ENCODE peak calls at places on chromosomes 5 and 9, in ten cellular contexts. I, Y, Q, S, Z, B, C, W, D and T are unnamed samples. For H3K36me3, the result is how much of the 10 kb centered on the place peaks cover.

GRCh38 chr5:55338810-55339243 is 31.0 kb downstream of the MTREX start:
- DNase-seq in I (no peak), Y (no peak), Q (no peak), S (no peak), Z (no peak), B (no peak), C (no peak), W (no peak), D (no peak), T (no peak)

GRCh38 chr9:88748566-88749238 is 213.7 kb downstream of the NXNL2 start:
- DNase-seq in I (peak), Y (no peak), Q (peak), S (no peak), Z (no peak), B (peak), C (peak), W (no peak), D (peak), T (no peak)

GRCh38 chr9:107119735-107120134 is 163.3 kb upstream of the RAD23B start:
- DNase-seq in I (no peak), Y (no peak), Q (no peak), S (no peak), Z (no peak), B (no peak), C (no peak), W (no peak), D (no peak), T (no peak)

GRCh38 chr9:105313238-105313637 is 68.8 kb downstream of the SLC44A1 start:
- DNase-seq in I (no peak), Y (no peak), Q (no peak), S (no peak), Z (no peak), B (no peak), C (no peak), W (peak), D (no peak), T (no peak)

GRCh38 chr5:42423285-42424152 is at the start of gene GHR:
- DNase-seq in I (peak), Y (no peak), Q (peak), S (peak), Z (peak), B (peak), C (peak), W (peak), D (peak), T (peak)

GRCh38 chr5:43413966-43414365 is 1.8 kb upstream of the CCL28 start:
- DNase-seq in I (no peak), Y (no peak), Q (no peak), S (no peak), Z (no peak), B (no peak), C (no peak), W (no peak), D (no peak), T (peak)

GRCh38 chr5:11045411-11045810 is 284.4 kb upstream of the DAP start:
- DNase-seq in I (no peak), Y (no peak), Q (no peak), S (no peak), Z (no peak), B (no peak), C (no peak), W (peak), D (no peak), T (no peak)

GRCh38 chr9:128626181-128626580 is 30.5 kb downstream of the DYNC2I2 start:
- DNase-seq in I (no peak), Y (no peak), Q (no peak), S (peak), Z (no peak), B (no peak), C (peak), W (no peak), D (no peak), T (no peak)

GRCh38 chr9:122056484-122056883 is 36.6 kb downstream of the TTLL11 start:
- DNase-seq in I (no peak), Y (no peak), Q (no peak), S (no peak), Z (peak), B (no peak), C (no peak), W (no peak), D (no peak), T (no peak)

GRCh38 chr9:126673689-126674364 is 60.1 kb downstream of the LMX1B start:
- DNase-seq in I (peak), Y (no peak), Q (peak), S (no peak), Z (peak), B (no peak), C (no peak), W (peak), D (peak), T (no peak)

GRCh38 chr9:131490514-131490913 is 12.2 kb upstream of the POMT1 start:
- DNase-seq in I (no peak), Y (no peak), Q (no peak), S (no peak), Z (no peak), B (no peak), C (no peak), W (no peak), D (no peak), T (no peak)

GRCh38 chr5:118220491-118220890 is 767.9 kb downstream of the DTWD2 start:
- DNase-seq in I (no peak), Y (no peak), Q (no peak), S (no peak), Z (no peak), B (no peak), C (no peak), W (no peak), D (no peak), T (no peak)

GRCh38 chr9:132160802-132161742 is 786 bp upstream of the NTNG2 start:
- DNase-seq in I (peak), Y (peak), Q (no peak), S (no peak), Z (no peak), B (no peak), C (peak), W (peak), D (no peak), T (no peak)

GRCh38 chr9:25716220-25716872 is 38.1 kb upstream of the TUSC1 start:
- DNase-seq in I (peak), Y (no peak), Q (no peak), S (peak), Z (peak), B (no peak), C (peak), W (no peak), D (no peak), T (no peak)

GRCh38 chr5:45277860-45278259 is 418.3 kb downstream of the HCN1 start:
- DNase-seq in I (peak), Y (no peak), Q (no peak), S (no peak), Z (no peak), B (no peak), C (no peak), W (no peak), D (no peak), T (no peak)

GRCh38 chr9:70159630-70160029 is 99.1 kb upstream of the SMC5 start:
- DNase-seq in I (peak), Y (no peak), Q (no peak), S (no peak), Z (no peak), B (no peak), C (no peak), W (no peak), D (no peak), T (no peak)

GRCh38 chr9:126538550-126538949 is 75.2 kb upstream of the LMX1B start:
- DNase-seq in I (no peak), Y (no peak), Q (no peak), S (no peak), Z (no peak), B (no peak), C (no peak), W (no peak), D (no peak), T (no peak)

GRCh38 chr5:170421822-170422221 is 32.7 kb upstream of the KCNMB1 start:
- DNase-seq in I (no peak), Y (no peak), Q (no peak), S (no peak), Z (no peak), B (no peak), C (no peak), W (no peak), D (no peak), T (no peak)

GRCh38 chr5:71899865-71900342 is 180.8 kb downstream of the CARTPT start:
- DNase-seq in I (no peak), Y (no peak), Q (no peak), S (no peak), Z (no peak), B (no peak), C (no peak), W (no peak), D (no peak), T (no peak)

GRCh38 chr5:164335837-164336236 is 830.4 kb downstream of the MAT2B start:
- DNase-seq in I (peak), Y (no peak), Q (no peak), S (no peak), Z (no peak), B (no peak), C (no peak), W (no peak), D (no peak), T (no peak)

GRCh38 chr9:138053321-138053868 is 175.8 kb downstream of the CACNA1B start:
- DNase-seq in I (no peak), Y (no peak), Q (peak), S (peak), Z (no peak), B (no peak), C (peak), W (no peak), D (peak), T (peak)

GRCh38 chr5:165137701-165138100 is 1632.3 kb downstream of the MAT2B start:
- DNase-seq in I (no peak), Y (no peak), Q (no peak), S (no peak), Z (no peak), B (no peak), C (no peak), W (no peak), D (no peak), T (no peak)

GRCh38 chr9:114900937-114901802 is 29.2 kb downstream of the TNFSF8 start:
- DNase-seq in I (peak), Y (no peak), Q (no peak), S (no peak), Z (no peak), B (no peak), C (no peak), W (no peak), D (no peak), T (no peak)

GRCh38 chr9:83425240-83425639 is 113.0 kb downstream of the FRMD3 start:
- DNase-seq in I (no peak), Y (no peak), Q (no peak), S (no peak), Z (no peak), B (no peak), C (no peak), W (peak), D (no peak), T (no peak)

DNA sequence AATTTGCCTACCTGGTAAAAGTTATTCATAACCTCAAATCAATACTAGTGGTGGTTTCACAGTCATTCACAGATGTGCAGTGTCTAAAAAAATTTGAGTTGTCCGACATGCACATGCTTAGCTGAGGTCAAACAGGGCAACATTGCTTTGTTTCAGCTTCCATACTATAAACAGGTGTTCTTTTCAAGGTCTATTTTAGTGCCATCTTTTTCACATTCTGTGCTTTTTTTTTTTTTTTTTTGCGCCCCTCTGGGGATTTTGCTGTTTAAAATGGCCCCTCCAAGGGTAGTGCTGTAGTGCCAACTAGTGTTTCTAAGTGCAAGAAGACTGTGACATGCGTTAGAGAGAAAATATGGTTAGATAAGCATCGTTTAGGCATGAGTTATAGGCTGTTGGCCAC is 14.5 kb downstream of the PHAX start:
- DNase-seq in I (no peak), Y (no peak), Q (no peak), S (no peak), Z (no peak), B (no peak), C (no peak), W (no peak), D (no peak), T (no peak)
- H3K36me3 ChIP-seq in I (under half), Y (under half), Q (under half), S (under half), Z (under half), B (under half), C (under half), W (half or more), D (under half), T (under half)

GRCh38 chr5:179964015-179964414 is 56.3 kb upstream of the TBC1D9B start:
- DNase-seq in I (no peak), Y (no peak), Q (no peak), S (no peak), Z (no peak), B (no peak), C (no peak), W (no peak), D (no peak), T (no peak)

GRCh38 chr5:179960204-179960831 is 52.6 kb upstream of the TBC1D9B start:
- DNase-seq in I (no peak), Y (no peak), Q (no peak), S (no peak), Z (no peak), B (no peak), C (no peak), W (no peak), D (no peak), T (no peak)

GRCh38 chr5:179967489-179967888 is 59.8 kb upstream of the TBC1D9B start:
- DNase-seq in I (peak), Y (no peak), Q (no peak), S (no peak), Z (no peak), B (no peak), C (no peak), W (no peak), D (no peak), T (no peak)

GRCh38 chr5:179959627-179960026 is 51.9 kb upstream of the TBC1D9B start:
- DNase-seq in I (no peak), Y (no peak), Q (no peak), S (no peak), Z (no peak), B (no peak), C (no peak), W (no peak), D (no peak), T (no peak)

GRCh38 chr5:179963375-179963774 is 55.7 kb upstream of the TBC1D9B start:
- DNase-seq in I (no peak), Y (no peak), Q (no peak), S (no peak), Z (no peak), B (no peak), C (no peak), W (no peak), D (no peak), T (no peak)
- H3K36me3 ChIP-seq in I (under half), Y (under half), Q (under half), S (under half), Z (under half), B (under half), C (under half), W (under half), D (under half), T (under half)

DNA sequence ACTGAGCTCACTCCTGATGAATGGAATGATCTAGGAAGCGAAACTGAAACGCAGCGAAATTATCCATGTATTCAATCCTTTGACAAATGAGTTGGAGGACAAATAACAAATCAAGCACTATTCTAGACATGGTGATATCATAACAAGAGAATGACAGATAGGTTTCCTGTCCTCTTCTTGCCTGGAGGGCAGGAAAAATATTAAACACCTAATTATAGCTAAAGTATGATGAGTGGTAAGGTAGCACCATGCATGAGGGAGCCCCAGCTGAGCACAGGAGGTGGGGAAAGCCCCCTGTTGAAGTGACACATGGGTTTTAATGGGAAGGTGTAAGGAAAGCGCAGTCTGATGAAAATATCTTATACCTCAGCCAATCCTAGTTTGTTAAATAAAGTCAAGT is 225.2 kb downstream of the NPR3 start:
- DNase-seq in I (no peak), Y (no peak), Q (no peak), S (no peak), Z (no peak), B (no peak), C (no peak), W (no peak), D (no peak), T (no peak)
- H3K36me3 ChIP-seq in I (under half), Y (under half), Q (under half), S (under half), Z (under half), B (under half), C (under half), W (under half), D (under half), T (under half)

GRCh38 chr5:141517321-141517720 is 28.4 kb downstream of the PCDHGC5 start:
- DNase-seq in I (no peak), Y (no peak), Q (no peak), S (no peak), Z (no peak), B (no peak), C (peak), W (no peak), D (no peak), T (no peak)

GRCh38 chr5:141521244-141521781 is 32.4 kb downstream of the PCDHGC5 start:
- DNase-seq in I (peak), Y (no peak), Q (no peak), S (no peak), Z (no peak), B (peak), C (no peak), W (no peak), D (no peak), T (peak)

GRCh38 chr5:141517902-141518610 is 29.2 kb downstream of the PCDHGC5 start:
- DNase-seq in I (peak), Y (no peak), Q (no peak), S (no peak), Z (no peak), B (no peak), C (peak), W (no peak), D (no peak), T (peak)

GRCh38 chr5:141518616-141519015 is 29.7 kb downstream of the PCDHGC5 start:
- DNase-seq in I (peak), Y (no peak), Q (no peak), S (no peak), Z (no peak), B (no peak), C (no peak), W (no peak), D (no peak), T (peak)

GRCh38 chr5:141519605-141520288 is 30.9 kb downstream of the PCDHGC5 start:
- DNase-seq in I (peak), Y (no peak), Q (no peak), S (no peak), Z (no peak), B (no peak), C (no peak), W (no peak), D (no peak), T (peak)
- H3K36me3 ChIP-seq in I (under half), Y (half or more), Q (half or more), S (under half), Z (under half), B (under half), C (under half), W (half or more), D (under half), T (under half)

GRCh38 chr9:134175291-134175807 is 11.0 kb upstream of the RNU6ATAC start:
- DNase-seq in I (no peak), Y (no peak), Q (peak), S (no peak), Z (no peak), B (no peak), C (no peak), W (peak), D (peak), T (no peak)

GRCh38 chr9:134173127-134174072 is 9.0 kb upstream of the RNU6ATAC start:
- DNase-seq in I (no peak), Y (no peak), Q (peak), S (peak), Z (no peak), B (no peak), C (peak), W (no peak), D (peak), T (no peak)

GRCh38 chr9:134175808-134176598 is 11.6 kb upstream of the RNU6ATAC start:
- DNase-seq in I (no peak), Y (no peak), Q (peak), S (peak), Z (peak), B (no peak), C (peak), W (peak), D (peak), T (no peak)

GRCh38 chr9:134174073-134174449 is 9.7 kb upstream of the RNU6ATAC start:
- DNase-seq in I (no peak), Y (no peak), Q (peak), S (no peak), Z (no peak), B (no peak), C (peak), W (no peak), D (peak), T (no peak)

GRCh38 chr9:134174526-134175290 is 10.3 kb upstream of the RNU6ATAC start:
- DNase-seq in I (no peak), Y (no peak), Q (peak), S (no peak), Z (no peak), B (no peak), C (no peak), W (no peak), D (peak), T (no peak)
- H3K36me3 ChIP-seq in I (under half), Y (under half), Q (under half), S (under half), Z (under half), B (under half), C (under half), W (under half), D (under half), T (under half)

DNA sequence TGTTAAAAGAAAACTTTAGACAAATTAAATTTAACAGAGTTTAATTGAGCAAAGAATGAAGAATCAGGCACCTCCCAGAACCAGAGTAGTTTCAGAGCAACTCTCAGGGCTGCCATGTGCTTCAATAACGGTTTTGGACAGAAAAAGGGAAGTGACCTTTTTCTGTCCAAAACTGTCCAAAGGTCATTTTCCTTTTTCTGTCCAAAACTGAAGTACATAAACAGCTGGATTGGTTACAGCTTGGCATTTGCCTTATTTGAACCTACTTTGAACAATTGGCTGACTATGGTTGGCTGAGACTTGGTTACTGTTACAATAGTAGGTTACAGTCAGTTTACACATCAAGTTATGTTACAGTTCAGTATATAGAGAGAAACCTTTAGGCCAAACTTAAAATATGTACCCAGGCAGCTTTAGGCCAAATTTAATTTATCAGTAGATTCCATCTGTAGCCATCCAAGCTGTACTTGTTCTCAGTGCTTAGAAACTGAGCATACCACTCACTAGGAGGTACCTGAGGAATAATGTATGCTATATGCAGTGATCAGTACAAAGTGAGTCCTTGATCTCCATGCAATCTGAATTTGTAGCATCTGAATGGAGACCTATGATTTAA is 44.0 kb downstream of the C9orf85 start:
- DNase-seq in I (no peak), Y (no peak), Q (no peak), S (no peak), Z (no peak), B (no peak), C (no peak), W (no peak), D (no peak), T (no peak)
- H3K36me3 ChIP-seq in I (under half), Y (under half), Q (under half), S (under half), Z (under half), B (under half), C (under half), W (under half), D (under half), T (under half)

DNA sequence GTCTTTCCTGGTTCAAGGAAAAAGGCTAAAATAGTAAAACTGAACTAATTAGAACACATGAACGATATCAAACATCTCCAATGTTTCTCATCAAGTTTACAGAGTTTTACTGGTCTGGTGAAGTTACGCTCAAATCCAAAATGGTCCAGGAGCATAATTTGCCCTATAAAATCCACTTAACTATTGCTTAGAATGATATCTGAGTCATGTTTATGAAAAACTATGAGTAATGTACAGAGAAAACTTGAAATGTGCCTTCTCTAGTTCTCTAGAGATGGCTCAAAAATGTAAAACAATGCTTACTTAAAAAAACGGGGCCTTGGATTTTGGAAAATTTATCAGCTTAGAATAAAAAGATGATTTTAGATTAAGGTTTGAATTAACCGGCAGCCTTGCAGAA is 108.1 kb downstream of the FBXW11 start:
- DNase-seq in I (no peak), Y (no peak), Q (no peak), S (no peak), Z (no peak), B (no peak), C (no peak), W (no peak), D (no peak), T (no peak)
- H3K36me3 ChIP-seq in I (under half), Y (under half), Q (under half), S (under half), Z (under half), B (under half), C (under half), W (under half), D (under half), T (under half)